ENCODE peak calls at places on chromosomes 4 and X, in ten cellular contexts. C is activated CD4-positive, CD25-positive, alpha-beta regulatory T cell treated with anti-CD3 and anti-CD28 coated beads, Interleukin-2, amount 50 U/mL, for 72 hours; R is stimulated activated CD4-positive, alpha-beta T cell treated with anti-CD3 and anti-CD28 coated beads, TNF-alpha, amount 100 ng/mL, for 4 hours; N is globus pallidus; Z is stomach; Q is D341Med; D is foreskin melanocyte; T is HuH-7; P is OCI-M1; S is caudate nucleus. X is an unnamed sample.

GRCh38 chr4:120085705-120086104 is 19.1 kb upstream of the MAD2L1 start:
- DNase-seq in C (no peak), R (no peak), N (no peak), Z (no peak), Q (no peak), D (peak; percentile 38), T (no peak), P (no peak), S (no peak), X (no peak)

GRCh38 chrX:10050481-10050880 is 83.3 kb downstream of the CLDN34 start:
- DNase-seq in C (no peak), R (no peak), N (no peak), Z (peak; percentile 33), Q (no peak), D (no peak), T (no peak), P (no peak), S (peak; percentile 22), X (no peak)

GRCh38 chrX:55593756-55594257 is 29.4 kb upstream of the FOXR2 start:
- DNase-seq in C (no peak), R (no peak), N (no peak), Z (no peak), Q (no peak), D (no peak), T (no peak), P (no peak), S (no peak), X (no peak)

GRCh38 chrX:21932277-21932996 is 8.1 kb upstream of the SMS start:
- DNase-seq in C (no peak), R (no peak), N (no peak), Z (no peak), Q (no peak), D (peak; percentile 81), T (no peak), P (no peak), S (no peak), X (no peak)

GRCh38 chr4:51835079-51835478 is 7.9 kb upstream of the DCUN1D4 start:
- DNase-seq in C (no peak), R (no peak), N (no peak), Z (no peak), Q (no peak), D (no peak), T (no peak), P (no peak), S (no peak), X (no peak)

GRCh38 chr4:62271107-62271506 is 1071.0 kb downstream of the ADGRL3 start:
- DNase-seq in C (no peak), R (no peak), N (no peak), Z (no peak), Q (no peak), D (no peak), T (no peak), P (peak; percentile 41), S (no peak), X (no peak)

GRCh38 chr4:146132445-146132844 is 43.1 kb upstream of the LSM6 start:
- DNase-seq in C (peak; percentile 45), R (no peak), N (no peak), Z (no peak), Q (no peak), D (no peak), T (no peak), P (no peak), S (no peak), X (no peak)

GRCh38 chr4:52369649-52370048 is 289.5 kb downstream of the USP46 start:
- DNase-seq in C (no peak), R (no peak), N (no peak), Z (no peak), Q (no peak), D (no peak), T (no peak), P (no peak), S (no peak), X (no peak)

GRCh38 chrX:154123241-154124219 is 20.5 kb upstream of the OPN1LW start:
- DNase-seq in C (no peak), R (no peak), N (no peak), Z (peak; percentile 33), Q (no peak), D (no peak), T (peak; percentile 36), P (peak; percentile 86), S (no peak), X (no peak)

GRCh38 chr4:148557793-148558192 is 115.6 kb upstream of the NR3C2 start:
- DNase-seq in C (no peak), R (no peak), N (no peak), Z (no peak), Q (no peak), D (no peak), T (no peak), P (no peak), S (no peak), X (no peak)

GRCh38 chr4:128244379-128244778 is 43.2 kb downstream of the PGRMC2 start:
- DNase-seq in C (no peak), R (no peak), N (no peak), Z (no peak), Q (no peak), D (no peak), T (no peak), P (no peak), S (no peak), X (no peak)

GRCh38 chrX:10990418-10990817 is 120.7 kb upstream of the HCCS start:
- DNase-seq in C (no peak), R (no peak), N (no peak), Z (no peak), Q (no peak), D (no peak), T (no peak), P (no peak), S (no peak), X (no peak)

GRCh38 chrX:47384502-47384901 is 14.1 kb downstream of the ZNF157 start:
- DNase-seq in C (peak; percentile 68), R (peak; percentile 30), N (peak; percentile 72), Z (peak; percentile 76), Q (peak; percentile 63), D (peak; percentile 25), T (peak; percentile 15), P (peak; percentile 70), S (peak; percentile 64), X (peak; percentile 38)

GRCh38 chr4:168877779-168878491 is 132.1 kb downstream of the CBR4 start:
- DNase-seq in C (no peak), R (no peak), N (no peak), Z (no peak), Q (peak; percentile 85), D (no peak), T (peak; percentile 34), P (no peak), S (no peak), X (no peak)

GRCh38 chr4:54165011-54165410 is 64.1 kb upstream of the PDGFRA start:
- DNase-seq in C (no peak), R (no peak), N (no peak), Z (no peak), Q (no peak), D (no peak), T (no peak), P (no peak), S (no peak), X (no peak)

GRCh38 chrX:30275498-30275897 is 28.6 kb downstream of the MAGEB1 start:
- DNase-seq in C (no peak), R (no peak), N (no peak), Z (no peak), Q (no peak), D (peak; percentile 22), T (no peak), P (peak; percentile 44), S (no peak), X (no peak)

GRCh38 chr4:178086324-178086723 is 644.1 kb upstream of the AGA start:
- DNase-seq in C (no peak), R (no peak), N (peak; percentile 23), Z (no peak), Q (peak; percentile 39), D (no peak), T (no peak), P (peak; percentile 73), S (no peak), X (no peak)

GRCh38 chrX:20228245-20228644 is 38.5 kb downstream of the RPS6KA3 start:
- DNase-seq in C (no peak), R (no peak), N (no peak), Z (no peak), Q (no peak), D (no peak), T (no peak), P (no peak), S (no peak), X (no peak)

GRCh38 chrX:13742397-13743176 is 8.0 kb downstream of the OFD1 start:
- DNase-seq in C (no peak), R (no peak), N (no peak), Z (no peak), Q (no peak), D (no peak), T (no peak), P (peak; percentile 82), S (no peak), X (no peak)

GRCh38 chrX:132564026-132564425 is 75.2 kb upstream of the MBNL3 start:
- DNase-seq in C (no peak), R (no peak), N (no peak), Z (no peak), Q (no peak), D (peak; percentile 16), T (no peak), P (no peak), S (no peak), X (no peak)

GRCh38 chrX:41607264-41607832 is 81.4 kb upstream of the GPR34 start:
- DNase-seq in C (no peak), R (no peak), N (no peak), Z (no peak), Q (no peak), D (no peak), T (no peak), P (peak; percentile 62), S (no peak), X (no peak)

GRCh38 chr4:105426187-105426897 is 47.5 kb downstream of the PPA2 start:
- DNase-seq in C (no peak), R (no peak), N (no peak), Z (no peak), Q (no peak), D (no peak), T (no peak), P (no peak), S (no peak), X (no peak)

GRCh38 chr4:48664938-48665337 is 115.1 kb downstream of the FRYL start:
- DNase-seq in C (no peak), R (no peak), N (no peak), Z (no peak), Q (no peak), D (no peak), T (no peak), P (no peak), S (no peak), X (no peak)